ENCODE peak calls at places on chromosome X, in seven cellular contexts. T is cardiac muscle cell, X is tibial artery, B is tibial nerve, D is stomach, G is A673, P is mammary epithelial cell. E is an unnamed sample.

GRCh38 chrX:115642304-115642703 is 81.3 kb downstream of the PLS3 start:
- DNase-seq in G (peak; percentile 18), D (no peak), P (no peak), B (no peak), T (peak; percentile 19), X (no peak), E (no peak)

GRCh38 chrX:145213504-145213903 is 33.8 kb upstream of the SPANXN1 start:
- DNase-seq in T (peak; percentile 5), G (peak; percentile 14), D (no peak), B (no peak), X (no peak), P (peak; percentile 3), E (peak; percentile 14)

GRCh38 chrX:120308959-120309872 is 2.0 kb downstream of the TMEM255A start:
- DNase-seq in X (peak; percentile 63), B (no peak), G (peak; percentile 77), T (peak; percentile 78), D (peak; percentile 65), P (peak; percentile 74), E (peak; percentile 76)

GRCh38 chrX:138157850-138158249 is 553.7 kb downstream of the FGF13 start:
- DNase-seq in G (no peak), T (no peak), B (no peak), X (no peak), D (no peak), P (no peak), E (no peak)

GRCh38 chrX:14356401-14356800 is 172.9 kb upstream of the GLRA2 start:
- DNase-seq in P (peak; percentile 50), X (no peak), T (no peak), B (no peak), G (peak; percentile 52), D (no peak), E (no peak)

GRCh38 chrX:69268637-69269036 is 103.4 kb upstream of the PJA1 start:
- DNase-seq in D (no peak), T (no peak), B (no peak), X (no peak), P (no peak), G (no peak), E (no peak)

GRCh38 chrX:39857780-39858179 is 240.0 kb downstream of the BCOR start:
- DNase-seq in T (no peak), D (no peak), X (no peak), P (no peak), B (no peak), G (no peak), E (no peak)

GRCh38 chrX:113274801-113275200 is 434.2 kb upstream of the AMOT start:
- DNase-seq in P (no peak), B (no peak), X (no peak), D (no peak), T (no peak), G (no peak), E (no peak)

GRCh38 chrX:69080912-69081465 is 84.3 kb downstream of the PJA1 start:
- DNase-seq in D (no peak), T (no peak), G (no peak), P (no peak), B (no peak), X (no peak), E (no peak)

GRCh38 chrX:41009816-41010187 is 75.4 kb upstream of the USP9X start:
- DNase-seq in B (no peak), X (no peak), P (no peak), G (no peak), T (no peak), D (no peak), E (no peak)

GRCh38 chrX:31374786-31375185 is 302.9 kb upstream of the FTHL17 start:
- DNase-seq in B (no peak), T (no peak), D (no peak), X (no peak), G (peak; percentile 12), P (no peak), E (no peak)

GRCh38 chrX:7638053-7638452 is 204.9 kb upstream of the VCX start:
- DNase-seq in D (no peak), T (no peak), X (no peak), P (no peak), B (no peak), G (no peak), E (no peak)

GRCh38 chrX:51395807-51396728 is 63.4 kb downstream of the NUDT10 start:
- DNase-seq in D (no peak), T (peak; percentile 56), B (no peak), G (peak; percentile 40), X (no peak), P (no peak), E (peak; percentile 69)

GRCh38 chrX:53036149-53036548 is 12.4 kb upstream of the GPR173 start:
- DNase-seq in X (no peak), D (no peak), P (no peak), T (no peak), G (no peak), B (no peak), E (no peak)

GRCh38 chrX:75623535-75623934 is 100.7 kb upstream of the ZDHHC15 start:
- DNase-seq in D (no peak), T (peak; percentile 2), X (no peak), P (no peak), G (no peak), B (no peak), E (peak; percentile 10)

GRCh38 chrX:76279007-76279406 is 106.1 kb downstream of the PBDC1 start:
- DNase-seq in T (peak; percentile 43), D (peak; percentile 39), X (no peak), B (no peak), P (peak; percentile 29), G (peak; percentile 64), E (peak; percentile 27)

GRCh38 chrX:112784692-112785091 is 55.9 kb downstream of the AMOT start:
- DNase-seq in B (no peak), X (no peak), P (no peak), D (no peak), G (no peak), T (no peak), E (no peak)

GRCh38 chrX:110987292-110987691 is 108.7 kb upstream of the PAK3 start:
- DNase-seq in B (no peak), D (no peak), X (no peak), T (peak; percentile 15), G (no peak), P (no peak), E (no peak)

GRCh38 chrX:76657499-76657898 is 230.0 kb downstream of the MAGEE1 start:
- DNase-seq in B (no peak), X (no peak), G (no peak), P (no peak), T (no peak), D (no peak), E (no peak)

GRCh38 chrX:85004255-85004654 is 578 bp downstream of the APOOL start:
- DNase-seq in X (no peak), P (peak; percentile 35), B (no peak), T (no peak), G (peak; percentile 1), D (no peak), E (no peak)

GRCh38 chrX:123698979-123699378 is 33.9 kb downstream of the THOC2 start:
- DNase-seq in X (no peak), P (no peak), T (no peak), G (no peak), B (no peak), D (no peak), E (no peak)

GRCh38 chrX:101677028-101677427 is 17.4 kb upstream of the ARMCX2 start:
- DNase-seq in T (no peak), B (no peak), P (no peak), D (no peak), G (no peak), X (no peak), E (no peak)
- H3K4me3 ChIP-seq in T (no peak overlapping the region), B (no peak overlapping the region), P (no peak overlapping the region), D (no peak overlapping the region), G (no peak overlapping the region), X (no peak overlapping the region), E (no peak overlapping the region)

DNA sequence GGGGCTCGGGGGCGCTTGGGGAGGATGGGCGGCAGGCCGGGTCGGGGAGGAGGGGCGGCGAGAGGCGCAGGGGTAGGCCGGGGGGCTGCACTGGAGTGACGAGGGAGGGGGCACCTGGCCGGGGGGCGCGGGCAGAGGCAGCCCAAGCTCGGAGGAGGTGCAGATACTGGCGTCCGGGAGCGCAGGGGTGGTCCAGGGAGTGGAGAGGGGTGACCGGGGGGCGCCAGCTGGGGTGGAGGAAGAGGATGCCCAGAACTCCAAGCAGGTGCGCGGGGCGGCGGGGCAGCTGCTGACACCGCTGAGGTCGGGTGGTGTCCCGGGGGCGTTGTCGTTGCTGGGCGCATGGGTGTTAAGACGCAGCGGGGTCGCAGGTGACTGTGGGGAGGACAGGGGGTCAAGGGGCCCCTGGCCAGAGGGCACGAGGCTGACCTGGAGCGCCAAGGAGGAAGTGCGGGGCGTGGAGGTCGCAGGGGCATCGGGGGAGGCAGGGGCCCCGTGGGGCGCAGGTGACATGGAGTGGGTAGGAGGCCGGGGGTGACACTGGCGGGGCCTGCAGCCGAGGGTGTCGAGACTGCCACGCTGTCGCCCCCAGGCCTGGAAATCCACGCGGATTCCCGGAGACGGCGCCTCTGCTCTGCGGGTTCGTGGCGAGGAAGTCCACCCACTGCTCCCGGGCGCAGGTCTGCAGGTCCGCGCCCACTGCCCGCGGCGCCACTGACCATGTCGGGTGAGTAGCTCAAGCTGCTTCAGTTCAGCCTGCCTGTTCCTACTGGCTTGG is 928 bp downstream of the GYG2 start:
- DNase-seq in T (no peak), B (no peak), D (no peak), G (no peak), X (no peak), P (no peak), E (no peak)
- H3K4me3 ChIP-seq in T (peak overlapping the region; percentile 72), B (no peak overlapping the region), D (peak overlapping the region; percentile 55), G (peak overlapping the region; percentile 61), X (peak overlapping the region; percentile 38), P (no peak overlapping the region), E (no peak overlapping the region)

GRCh38 chrX:131853440-131853839 is 169.7 kb upstream of the STK26 start:
- DNase-seq in T (no peak), P (no peak), G (no peak), D (no peak), X (no peak), B (no peak), E (no peak)
- H3K4me3 ChIP-seq in T (no peak overlapping the region), P (no peak overlapping the region), G (no peak overlapping the region), D (no peak overlapping the region), X (no peak overlapping the region), B (no peak overlapping the region), E (no peak overlapping the region)

GRCh38 chrX:153764786-153765137 is 713 bp downstream of the PLXNB3 start:
- DNase-seq in P (no peak), X (no peak), B (no peak), T (no peak), D (no peak), G (no peak), E (no peak)
- H3K4me3 ChIP-seq in P (peak overlapping the region; percentile 66), X (peak overlapping the region; percentile 30), B (no peak overlapping the region), T (no peak overlapping the region), D (peak overlapping the region; percentile 33), G (no peak overlapping the region), E (no peak overlapping the region)